ENCODE peak calls at places on chromosomes 5 and 9, in ten cellular contexts. J is choroid plexus epithelial cell; O is fibroblast of the aortic adventitia; N is nephron progenitor cell; P is left colon; B is NCI-H1930; K is activated CD8-positive, alpha-beta memory T cell treated with anti-CD3 and anti-CD28 coated beads, Interleukin-2, amount 50 U/mL, for 48 hours; E is caudate nucleus; M is left cardiac atrium; A is Caki2. W is an unnamed sample.

GRCh38 chr9:95857122-95857521 is 18.4 kb upstream of the ERCC6L2 start:
- DNase-seq in O (peak; percentile 74), B (peak; percentile 18), N (peak; percentile 15), E (no peak), A (no peak), K (no peak), M (no peak), J (peak; percentile 96), P (no peak), W (no peak)

GRCh38 chr9:75909776-75910175 is 19.3 kb downstream of the PCSK5 start:
- DNase-seq in K (no peak), A (peak; percentile 90), P (no peak), N (no peak), B (no peak), M (no peak), E (no peak), O (no peak), J (no peak), W (no peak)

GRCh38 chr5:152638996-152639552 is 234.0 kb upstream of the NMUR2 start:
- DNase-seq in N (no peak), K (no peak), B (no peak), O (no peak), P (no peak), M (no peak), E (no peak), A (no peak), J (no peak), W (no peak)

GRCh38 chr5:73264626-73265025 is 91.6 kb downstream of the TMEM174 start:
- DNase-seq in B (no peak), N (no peak), P (no peak), J (no peak), K (no peak), E (no peak), M (no peak), O (no peak), A (no peak), W (no peak)

GRCh38 chr5:139392324-139392677 is 2.6 kb upstream of the MZB1 start:
- DNase-seq in O (no peak), M (no peak), P (no peak), K (no peak), N (no peak), J (no peak), E (no peak), A (no peak), B (no peak), W (no peak)

GRCh38 chr9:121261107-121261460 is 6.9 kb upstream of the GSN start:
- DNase-seq in J (no peak), A (no peak), O (peak; percentile 27), E (peak; percentile 37), B (no peak), M (no peak), N (no peak), P (no peak), K (no peak), W (no peak)

GRCh38 chr5:1997640-1998347 is 115.1 kb upstream of the IRX4 start:
- DNase-seq in M (no peak), B (no peak), A (no peak), P (no peak), O (no peak), K (no peak), N (no peak), E (no peak), J (no peak), W (no peak)

GRCh38 chr5:76716456-76717157 is 681 bp downstream of the F2R start:
- DNase-seq in O (peak; percentile 16), N (peak; percentile 51), E (no peak), J (no peak), P (no peak), K (peak; percentile 58), B (peak; percentile 9), A (no peak), M (peak; percentile 32), W (no peak)

GRCh38 chr9:38311382-38312270 is 80.9 kb upstream of the ALDH1B1 start:
- DNase-seq in P (no peak), E (no peak), A (no peak), O (no peak), N (peak; percentile 48), B (no peak), J (peak; percentile 21), K (no peak), M (no peak), W (no peak)

GRCh38 chr5:90675222-90675621 is 116.6 kb downstream of the ADGRV1 start:
- DNase-seq in B (no peak), J (no peak), M (no peak), P (no peak), O (no peak), A (no peak), N (no peak), E (no peak), K (no peak), W (no peak)

GRCh38 chr5:120405923-120406322 is 58.2 kb upstream of the PRR16 start:
- DNase-seq in N (no peak), O (peak; percentile 74), K (no peak), J (peak; percentile 93), B (no peak), M (no peak), P (no peak), A (peak; percentile 37), E (no peak), W (no peak)

GRCh38 chr5:78550891-78551290 is 97.7 kb downstream of the LHFPL2 start:
- DNase-seq in P (no peak), A (no peak), E (no peak), K (no peak), B (no peak), O (peak; percentile 56), J (no peak), M (no peak), N (no peak), W (no peak)

GRCh38 chr9:98080346-98080745 is 23.8 kb downstream of the NANS start:
- DNase-seq in P (no peak), J (peak; percentile 59), K (no peak), E (no peak), M (no peak), O (peak; percentile 14), B (no peak), A (no peak), N (no peak), W (no peak)

GRCh38 chr5:178149199-178149932 is 4.3 kb downstream of the NHP2 start:
- DNase-seq in O (peak; percentile 23), B (no peak), A (no peak), M (no peak), J (peak; percentile 33), K (no peak), N (no peak), E (no peak), P (no peak), W (no peak)

GRCh38 chr9:95834281-95834907 is 41.1 kb upstream of the ERCC6L2 start:
- DNase-seq in E (no peak), A (no peak), P (no peak), K (no peak), M (no peak), J (peak; percentile 80), O (no peak), B (no peak), N (no peak), W (no peak)

GRCh38 chr5:68499952-68500351 is 284.4 kb downstream of the PIK3R1 start:
- DNase-seq in N (no peak), M (no peak), B (no peak), E (no peak), O (peak; percentile 80), K (no peak), J (no peak), P (no peak), A (no peak), W (no peak)

GRCh38 chr5:5080790-5081189 is 59.3 kb upstream of the ADAMTS16 start:
- DNase-seq in K (no peak), E (no peak), N (no peak), B (no peak), J (no peak), P (no peak), M (no peak), O (no peak), A (peak; percentile 73), W (no peak)

GRCh38 chr9:112783551-112783954 is 33.0 kb downstream of the SNX30 start:
- DNase-seq in B (no peak), J (no peak), K (no peak), N (no peak), E (no peak), O (no peak), A (no peak), M (no peak), P (peak; percentile 50), W (no peak)

GRCh38 chr9:72149231-72149975 is at the start of gene GDA:
- DNase-seq in B (no peak), P (peak; percentile 56), M (no peak), J (no peak), K (peak; percentile 50), O (no peak), A (peak; percentile 81), E (no peak), N (peak; percentile 58), W (no peak)

GRCh38 chr5:78095119-78095518 is 199.4 kb downstream of the AP3B1 start:
- DNase-seq in P (no peak), M (no peak), E (no peak), B (no peak), K (no peak), A (no peak), N (no peak), O (no peak), J (no peak), W (no peak)

GRCh38 chr5:173429489-173430150 is 101.4 kb upstream of the STC2 start:
- DNase-seq in E (no peak), O (peak; percentile 42), J (no peak), B (no peak), M (no peak), N (no peak), A (no peak), K (no peak), P (no peak), W (no peak)

GRCh38 chr9:126480810-126481209 is 132.9 kb upstream of the LMX1B start:
- DNase-seq in N (no peak), B (no peak), P (no peak), J (no peak), K (no peak), E (no peak), M (no peak), A (no peak), O (no peak), W (no peak)

GRCh38 chr5:10485142-10485795 is 43.6 kb downstream of the ROPN1L start:
- DNase-seq in B (no peak), P (no peak), E (no peak), M (peak; percentile 83), K (no peak), O (peak; percentile 100), A (peak; percentile 86), J (peak; percentile 99), N (no peak), W (no peak)

GRCh38 chr5:149424371-149425315 is 45.6 kb upstream of the IL17B start:
- DNase-seq in M (no peak), K (no peak), J (no peak), A (no peak), N (no peak), E (no peak), P (no peak), O (no peak), B (no peak), W (no peak)

GRCh38 chr9:124355032-124355940 is 60.0 kb downstream of the PSMB7 start:
- DNase-seq in P (no peak), A (no peak), E (no peak), N (no peak), K (peak; percentile 43), O (no peak), M (no peak), B (no peak), J (no peak), W (no peak)

GRCh38 chr9:126217121-126217520 is 109.5 kb upstream of the MVB12B start:
- DNase-seq in M (no peak), N (no peak), K (no peak), B (no peak), P (no peak), E (no peak), A (no peak), J (no peak), O (no peak), W (no peak)

GRCh38 chr5:95912029-95912428 is 49.6 kb downstream of the ELL2 start:
- DNase-seq in A (no peak), B (no peak), K (no peak), E (no peak), N (no peak), J (no peak), M (no peak), O (no peak), P (no peak), W (no peak)

GRCh38 chr9:37984672-37985611 is 81.0 kb upstream of the SLC25A51 start:
- DNase-seq in B (no peak), P (peak; percentile 55), M (peak; percentile 75), K (no peak), E (no peak), J (peak; percentile 77), A (no peak), N (no peak), O (peak; percentile 63), W (no peak)